ENCODE peak calls at places on chromosome X, in ten cellular contexts. W, O, Y, G, X, C, B, U, L and H are unnamed samples. For H3K27me3, H3K4me1 and H3K36me3, the result is how much of the 10 kb centered on the place peaks cover.

GRCh38 chrX:29604381-29604780 is 611.0 kb upstream of the MAGEB2 start:
- DNase-seq in W (no peak), O (no peak), Y (no peak), G (no peak), X (no peak), C (no peak), B (no peak), U (no peak), L (no peak), H (no peak)

GRCh38 chrX:140141444-140142029 is 176.2 kb upstream of the CXorf66 start:
- DNase-seq in W (peak), O (peak), Y (peak), G (peak), X (no peak), C (no peak), B (no peak), U (no peak), L (no peak), H (peak)

GRCh38 chrX:2484721-2485459 is 15.9 kb downstream of the DHRSX start:
- DNase-seq in W (no peak), O (no peak), Y (no peak), G (peak), X (peak), C (no peak), B (no peak), U (peak), L (no peak), H (no peak)

GRCh38 chrX:147953976-147954375 is 27.2 kb upstream of the FMR1NB start:
- DNase-seq in W (no peak), O (no peak), Y (no peak), G (no peak), X (no peak), C (peak), B (no peak), U (no peak), L (no peak), H (no peak)

GRCh38 chrX:150475466-150475865 is 93.0 kb upstream of the MTM1 start:
- DNase-seq in W (no peak), O (no peak), Y (no peak), G (no peak), X (no peak), C (no peak), B (no peak), U (no peak), L (no peak), H (no peak)

GRCh38 chrX:72478351-72478750 is 94.3 kb downstream of the HDAC8 start:
- DNase-seq in W (no peak), O (peak), Y (no peak), G (no peak), X (no peak), C (no peak), B (no peak), U (peak), L (no peak), H (no peak)

GRCh38 chrX:110741213-110741796 is 54.3 kb downstream of the CHRDL1 start:
- DNase-seq in W (no peak), O (no peak), Y (no peak), G (peak), X (no peak), C (no peak), B (no peak), U (no peak), L (no peak), H (no peak)

GRCh38 chrX:136259543-136259942 is 8.3 kb upstream of the MAP7D3 start:
- DNase-seq in W (no peak), O (no peak), Y (peak), G (no peak), X (no peak), C (no peak), B (no peak), U (no peak), L (no peak), H (peak)

GRCh38 chrX:132119821-132120220 is 8.0 kb downstream of the FRMD7 start:
- DNase-seq in W (no peak), O (no peak), Y (no peak), G (peak), X (no peak), C (no peak), B (no peak), U (no peak), L (no peak), H (no peak)

GRCh38 chrX:74521961-74522833 is 92.2 kb downstream of the RLIM start:
- DNase-seq in W (no peak), O (no peak), Y (no peak), G (no peak), X (no peak), C (peak), B (no peak), U (no peak), L (no peak), H (no peak)

GRCh38 chrX:123849096-123849495 is 10.8 kb upstream of the XIAP start:
- DNase-seq in W (no peak), O (no peak), Y (no peak), G (no peak), X (no peak), C (no peak), B (no peak), U (no peak), L (no peak), H (no peak)

GRCh38 chrX:67892391-67892790 is 348.6 kb downstream of the AR start:
- DNase-seq in W (no peak), O (no peak), Y (no peak), G (no peak), X (no peak), C (no peak), B (no peak), U (no peak), L (no peak), H (no peak)

DNA sequence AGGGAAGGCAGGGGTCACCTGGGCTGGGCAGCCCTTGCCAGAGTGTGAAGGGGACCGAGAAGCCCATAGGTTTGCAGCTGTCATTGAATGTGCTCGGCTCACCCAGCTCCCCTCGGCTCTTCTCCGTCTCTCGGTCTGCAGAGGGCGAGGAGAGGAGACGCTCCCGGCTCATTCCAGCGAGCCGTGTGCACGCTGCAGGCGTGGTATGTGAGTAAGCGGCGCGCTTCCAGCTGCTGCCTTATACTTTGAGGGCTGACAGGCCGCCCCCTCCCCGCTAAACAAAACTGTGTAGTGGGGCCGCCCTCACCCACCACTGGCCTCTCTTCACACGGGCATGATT is 23.0 kb upstream of the BCORL1 start:
- DNase-seq in W (peak), O (no peak), Y (no peak), G (peak), X (peak), C (no peak), B (no peak), U (no peak), L (no peak), H (no peak)
- H3K27me3 ChIP-seq in W (under half), O (under half), Y (under half), G (half or more), X (under half), C (under half), B (under half), U (under half), L (under half), H (under half)

GRCh38 chrX:68909945-68910344 is 81.1 kb downstream of the EFNB1 start:
- DNase-seq in W (no peak), O (no peak), Y (no peak), G (no peak), X (no peak), C (no peak), B (no peak), U (no peak), L (no peak), H (no peak)

GRCh38 chrX:68914337-68914989 is 85.6 kb downstream of the EFNB1 start:
- DNase-seq in W (no peak), O (no peak), Y (no peak), G (peak), X (no peak), C (no peak), B (no peak), U (no peak), L (no peak), H (no peak)

GRCh38 chrX:68910743-68911142 is 81.9 kb downstream of the EFNB1 start:
- DNase-seq in W (no peak), O (no peak), Y (no peak), G (no peak), X (no peak), C (no peak), B (no peak), U (no peak), L (no peak), H (no peak)

GRCh38 chrX:68915778-68916177 is 87.0 kb downstream of the EFNB1 start:
- DNase-seq in W (no peak), O (no peak), Y (no peak), G (no peak), X (no peak), C (no peak), B (no peak), U (no peak), L (no peak), H (no peak)

GRCh38 chrX:68912113-68912980 is 83.5 kb downstream of the EFNB1 start:
- DNase-seq in W (no peak), O (peak), Y (no peak), G (peak), X (no peak), C (no peak), B (no peak), U (no peak), L (no peak), H (no peak)
- H3K4me1 ChIP-seq in W (under half), O (under half), Y (under half), G (under half), X (under half), C (under half), B (under half), U (under half), L (under half), H (under half)

GRCh38 chrX:129790146-129790545 is 10.4 kb downstream of the SASH3 start:
- DNase-seq in W (no peak), O (no peak), Y (peak), G (no peak), X (no peak), C (no peak), B (no peak), U (no peak), L (no peak), H (no peak)

GRCh38 chrX:129792586-129793291 is 13.0 kb downstream of the SASH3 start:
- DNase-seq in W (no peak), O (no peak), Y (peak), G (no peak), X (no peak), C (no peak), B (no peak), U (no peak), L (no peak), H (no peak)

GRCh38 chrX:129791961-129792570 is 12.3 kb downstream of the SASH3 start:
- DNase-seq in W (no peak), O (no peak), Y (peak), G (no peak), X (no peak), C (no peak), B (no peak), U (no peak), L (no peak), H (no peak)

GRCh38 chrX:129790808-129791207 is 11.1 kb downstream of the SASH3 start:
- DNase-seq in W (no peak), O (no peak), Y (no peak), G (no peak), X (no peak), C (no peak), B (no peak), U (no peak), L (no peak), H (no peak)

DNA sequence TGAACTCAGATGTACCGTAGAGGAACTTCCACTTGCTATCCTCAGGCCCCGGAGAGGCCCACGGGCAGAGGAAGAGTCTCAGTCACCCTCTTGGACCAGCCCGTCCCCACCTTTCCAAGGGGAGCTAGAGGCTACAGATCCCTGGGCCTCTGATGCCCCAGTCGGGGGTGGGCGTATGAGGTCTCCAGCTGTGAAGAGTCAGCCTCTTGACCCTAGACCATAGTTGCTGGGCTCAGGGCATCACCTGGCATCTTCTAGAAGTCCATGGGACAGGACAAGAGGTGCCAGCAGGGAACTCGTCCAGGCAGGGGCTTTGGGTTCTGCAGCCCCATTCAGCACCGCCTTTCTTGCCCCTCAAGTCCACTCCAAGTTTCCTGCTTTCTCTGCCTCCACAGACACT is 11.6 kb downstream of the SASH3 start:
- DNase-seq in W (no peak), O (no peak), Y (no peak), G (no peak), X (no peak), C (no peak), B (no peak), U (no peak), L (no peak), H (no peak)
- H3K36me3 ChIP-seq in W (under half), O (under half), Y (half or more), G (under half), X (under half), C (under half), B (under half), U (under half), L (under half), H (half or more)

GRCh38 chrX:137547291-137547690 is 18.6 kb upstream of the ZIC3 start:
- DNase-seq in W (no peak), O (no peak), Y (no peak), G (peak), X (no peak), C (no peak), B (no peak), U (no peak), L (no peak), H (no peak)

GRCh38 chrX:137549846-137550534 is 15.9 kb upstream of the ZIC3 start:
- DNase-seq in W (no peak), O (no peak), Y (no peak), G (peak), X (no peak), C (no peak), B (no peak), U (no peak), L (no peak), H (no peak)

GRCh38 chrX:137549073-137549472 is 16.9 kb upstream of the ZIC3 start:
- DNase-seq in W (no peak), O (no peak), Y (no peak), G (peak), X (no peak), C (no peak), B (no peak), U (no peak), L (no peak), H (no peak)

GRCh38 chrX:137548261-137548660 is 17.7 kb upstream of the ZIC3 start:
- DNase-seq in W (no peak), O (no peak), Y (no peak), G (peak), X (no peak), C (no peak), B (no peak), U (no peak), L (no peak), H (no peak)

GRCh38 chrX:137545711-137546651 is 19.9 kb upstream of the ZIC3 start:
- DNase-seq in W (no peak), O (no peak), Y (no peak), G (peak), X (no peak), C (no peak), B (no peak), U (no peak), L (no peak), H (no peak)
- H3K27me3 ChIP-seq in W (half or more), O (half or more), Y (under half), G (half or more), X (under half), C (half or more), B (under half), U (under half), L (under half), H (under half)

GRCh38 chrX:48474127-48474526 is 1.9 kb upstream of the FTSJ1 start:
- DNase-seq in W (no peak), O (peak), Y (peak), G (no peak), X (no peak), C (no peak), B (no peak), U (no peak), L (no peak), H (no peak)

GRCh38 chrX:48475774-48476577 is at the start of gene FTSJ1:
- DNase-seq in W (peak), O (peak), Y (peak), G (peak), X (peak), C (peak), B (peak), U (peak), L (peak), H (peak)

GRCh38 chrX:48475295-48475694 is 704 bp upstream of the FTSJ1 start:
- DNase-seq in W (no peak), O (no peak), Y (peak), G (no peak), X (no peak), C (no peak), B (no peak), U (no peak), L (no peak), H (no peak)

GRCh38 chrX:48473718-48473990 is 2.3 kb upstream of the FTSJ1 start:
- DNase-seq in W (no peak), O (no peak), Y (no peak), G (peak), X (no peak), C (no peak), B (no peak), U (no peak), L (no peak), H (no peak)

DNA sequence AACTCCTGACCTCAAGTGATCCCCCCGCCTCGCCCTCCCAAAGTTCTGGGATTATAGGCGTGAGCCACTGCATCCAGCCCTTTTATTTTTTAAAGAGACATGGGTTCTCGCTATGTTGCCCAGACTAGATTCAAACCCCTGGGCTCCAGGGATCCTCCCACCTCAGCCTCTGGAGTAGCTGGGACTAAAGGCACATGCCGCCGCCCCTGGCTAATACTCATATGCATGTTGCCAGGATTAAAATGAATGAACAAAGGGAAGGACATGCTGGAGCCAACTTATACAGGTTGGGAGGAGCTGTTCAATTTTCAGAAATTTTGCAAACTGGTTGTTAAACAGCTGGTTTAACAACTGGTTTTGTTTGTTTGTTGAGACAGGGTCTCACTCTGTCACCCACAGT is 1.4 kb upstream of the FTSJ1 start:
- DNase-seq in W (no peak), O (no peak), Y (no peak), G (no peak), X (no peak), C (no peak), B (no peak), U (no peak), L (no peak), H (no peak)
- H3K4me1 ChIP-seq in W (under half), O (under half), Y (under half), G (under half), X (under half), C (under half), B (under half), U (under half), L (under half), H (under half)

GRCh38 chrX:119475389-119476101 is 7.3 kb downstream of the SLC25A5 start:
- DNase-seq in W (no peak), O (no peak), Y (no peak), G (peak), X (no peak), C (no peak), B (no peak), U (no peak), L (no peak), H (no peak)
- H3K36me3 ChIP-seq in W (under half), O (under half), Y (under half), G (under half), X (under half), C (under half), B (under half), U (under half), L (under half), H (under half)

DNA sequence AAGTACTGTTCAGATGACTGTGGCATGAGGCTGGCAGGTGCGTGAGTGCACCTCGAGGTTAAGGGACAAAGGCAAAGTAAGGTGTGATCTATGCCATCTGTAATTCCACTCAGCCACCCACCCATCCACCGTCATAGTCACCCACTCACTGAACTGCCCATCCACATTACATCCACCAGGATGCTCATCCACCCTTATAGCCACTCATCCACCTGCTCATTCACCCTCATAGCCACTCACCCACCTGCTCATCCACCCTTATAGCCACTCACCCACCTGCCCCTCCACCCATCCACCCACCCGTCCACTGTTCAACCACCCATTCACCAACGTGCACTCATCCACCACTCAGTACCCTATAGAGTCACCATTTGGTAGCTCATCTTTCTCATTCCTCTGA is 64.1 kb upstream of the UXT start:
- DNase-seq in W (no peak), O (no peak), Y (no peak), G (no peak), X (no peak), C (no peak), B (no peak), U (no peak), L (no peak), H (no peak)
- H3K27me3 ChIP-seq in W (under half), O (under half), Y (under half), G (under half), X (under half), C (under half), B (under half), U (under half), L (under half), H (under half)

DNA sequence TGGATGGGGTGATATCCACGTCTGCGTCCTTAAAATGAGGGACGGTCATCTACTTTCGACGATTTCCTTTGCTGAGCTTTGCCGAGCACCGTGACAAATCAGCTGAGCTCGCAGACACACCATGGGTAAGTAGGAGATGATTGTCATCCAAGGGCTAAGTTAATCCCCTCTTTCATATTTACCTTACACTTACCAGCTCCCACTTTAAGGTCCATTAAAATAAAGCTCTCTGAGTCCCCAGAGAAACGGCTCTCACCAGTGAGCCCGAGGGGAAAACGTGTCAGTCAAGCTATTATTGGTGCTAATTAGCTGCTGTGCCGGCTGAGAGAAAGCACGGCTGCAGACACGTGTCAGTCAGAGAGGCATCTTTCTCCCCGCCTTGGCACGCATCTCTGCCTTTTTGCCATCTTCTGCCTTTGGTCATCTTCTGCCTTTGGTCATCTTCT is 72.2 kb downstream of the CRLF2 start:
- DNase-seq in W (no peak), O (no peak), Y (no peak), G (peak), X (no peak), C (no peak), B (peak), U (no peak), L (no peak), H (no peak)
- H3K4me1 ChIP-seq in W (under half), O (under half), Y (under half), G (under half), X (under half), C (under half), B (under half), U (under half), L (under half), H (under half)

GRCh38 chrX:81195712-81196111 is 6.0 kb downstream of the HMGN5 start:
- DNase-seq in W (peak), O (peak), Y (peak), G (peak), X (no peak), C (peak), B (no peak), U (no peak), L (no peak), H (peak)
- H3K36me3 ChIP-seq in W (under half), O (under half), Y (under half), G (under half), X (under half), C (under half), B (under half), U (under half), L (under half), H (under half)